ENCODE peak calls at places on chromosomes 7 and 10, in four cellular contexts. One of them, this sample, is unnamed.

GRCh38 chr7:33091111-33091531 is 18.1 kb downstream of the RP9 start:
- DNase-seq in mesendoderm: no peak
- DNase-seq in H9: no peak
- DNase-seq in IMR-90: peak; percentile 74
- DNase-seq in this sample: no peak

GRCh38 chr7:1914321-1914720 is 244.2 kb downstream of the ELFN1 start:
- DNase-seq in mesendoderm: no peak
- DNase-seq in H9: no peak
- DNase-seq in IMR-90: no peak
- DNase-seq in this sample: no peak

GRCh38 chr7:144632724-144633123 is 203.1 kb downstream of the TPK1 start:
- DNase-seq in mesendoderm: no peak
- DNase-seq in H9: no peak
- DNase-seq in IMR-90: no peak
- DNase-seq in this sample: no peak

GRCh38 chr10:86594535-86594934 is 59.8 kb upstream of the OPN4 start:
- DNase-seq in mesendoderm: peak; percentile 51
- DNase-seq in H9: no peak
- DNase-seq in IMR-90: peak; percentile 60
- DNase-seq in this sample: no peak

GRCh38 chr10:15324611-15325010 is 46.5 kb downstream of the FAM171A1 start:
- DNase-seq in mesendoderm: no peak
- DNase-seq in H9: no peak
- DNase-seq in IMR-90: no peak
- DNase-seq in this sample: no peak

GRCh38 chr10:49177391-49178355 is 10.5 kb downstream of the TMEM273 start:
- DNase-seq in mesendoderm: no peak
- DNase-seq in H9: no peak
- DNase-seq in IMR-90: peak; percentile 96
- DNase-seq in this sample: no peak

GRCh38 chr7:73606801-73607691 is 17.3 kb downstream of the MLXIPL start:
- DNase-seq in mesendoderm: peak; percentile 67
- DNase-seq in H9: peak; percentile 85
- DNase-seq in IMR-90: peak; percentile 10
- DNase-seq in this sample: no peak

GRCh38 chr10:130042386-130042785 is 68.2 kb downstream of the C10orf143 start:
- DNase-seq in mesendoderm: no peak
- DNase-seq in H9: no peak
- DNase-seq in IMR-90: no peak
- DNase-seq in this sample: peak; percentile 38

GRCh38 chr10:24806262-24806661 is 82.6 kb upstream of the ARHGAP21 start:
- DNase-seq in mesendoderm: no peak
- DNase-seq in H9: no peak
- DNase-seq in IMR-90: no peak
- DNase-seq in this sample: no peak

GRCh38 chr10:15353471-15353870 is 17.6 kb downstream of the FAM171A1 start:
- DNase-seq in mesendoderm: no peak
- DNase-seq in H9: no peak
- DNase-seq in IMR-90: no peak
- DNase-seq in this sample: no peak

GRCh38 chr7:152144557-152145245 is 119.2 kb downstream of the GALNT11 start:
- DNase-seq in mesendoderm: no peak
- DNase-seq in H9: no peak
- DNase-seq in IMR-90: no peak
- DNase-seq in this sample: no peak

GRCh38 chr10:77939561-77940001 is 13.0 kb upstream of the DLG5 start:
- DNase-seq in mesendoderm: peak; percentile 71
- DNase-seq in H9: no peak
- DNase-seq in IMR-90: peak; percentile 76
- DNase-seq in this sample: no peak

GRCh38 chr7:1323178-1324027 is 90.7 kb downstream of the UNCX start:
- DNase-seq in mesendoderm: no peak
- DNase-seq in H9: no peak
- DNase-seq in IMR-90: no peak
- DNase-seq in this sample: no peak

GRCh38 chr7:132972745-132973144 is 109.1 kb downstream of the CHCHD3 start:
- DNase-seq in mesendoderm: no peak
- DNase-seq in H9: no peak
- DNase-seq in IMR-90: no peak
- DNase-seq in this sample: no peak

GRCh38 chr7:92955081-92955480 is 118.7 kb upstream of the CDK6 start:
- DNase-seq in mesendoderm: peak; percentile 44
- DNase-seq in H9: no peak
- DNase-seq in IMR-90: no peak
- DNase-seq in this sample: no peak

GRCh38 chr10:90222939-90223338 is 521.5 kb downstream of the KIF20B start:
- DNase-seq in mesendoderm: peak; percentile 75
- DNase-seq in H9: no peak
- DNase-seq in IMR-90: no peak
- DNase-seq in this sample: no peak

GRCh38 chr10:69729326-69730048 is 72.2 kb upstream of the COL13A1 start:
- DNase-seq in mesendoderm: no peak
- DNase-seq in H9: no peak
- DNase-seq in IMR-90: no peak
- DNase-seq in this sample: no peak

GRCh38 chr7:20514364-20514763 is 101.1 kb upstream of the ABCB5 start:
- DNase-seq in mesendoderm: no peak
- DNase-seq in H9: no peak
- DNase-seq in IMR-90: no peak
- DNase-seq in this sample: no peak

GRCh38 chr10:124999433-125000365 is 57.8 kb downstream of the ZRANB1 start:
- DNase-seq in mesendoderm: no peak
- DNase-seq in H9: no peak
- DNase-seq in IMR-90: peak; percentile 92
- DNase-seq in this sample: no peak

GRCh38 chr10:121098231-121098630 is 247.1 kb downstream of the WDR11 start:
- DNase-seq in mesendoderm: no peak
- DNase-seq in H9: no peak
- DNase-seq in IMR-90: no peak
- DNase-seq in this sample: no peak

GRCh38 chr7:894927-895450 is 18.6 kb downstream of the GET4 start:
- DNase-seq in mesendoderm: no peak
- DNase-seq in H9: no peak
- DNase-seq in IMR-90: no peak
- DNase-seq in this sample: no peak

GRCh38 chr10:75538144-75538543 is 106.7 kb downstream of the LRMDA start:
- DNase-seq in mesendoderm: no peak
- DNase-seq in H9: peak; percentile 66
- DNase-seq in IMR-90: no peak
- DNase-seq in this sample: peak; percentile 47

GRCh38 chr10:75541411-75541810 is 110.0 kb downstream of the LRMDA start:
- DNase-seq in mesendoderm: no peak
- DNase-seq in H9: no peak
- DNase-seq in IMR-90: no peak
- DNase-seq in this sample: no peak

GRCh38 chr10:75542902-75543301 is 111.5 kb downstream of the LRMDA start:
- DNase-seq in mesendoderm: peak; percentile 21
- DNase-seq in H9: peak; percentile 41
- DNase-seq in IMR-90: no peak
- DNase-seq in this sample: no peak

GRCh38 chr10:75542084-75542483 is 110.7 kb downstream of the LRMDA start:
- DNase-seq in mesendoderm: no peak
- DNase-seq in H9: no peak
- DNase-seq in IMR-90: no peak
- DNase-seq in this sample: no peak

GRCh38 chr10:75540357-75541335 is 109.2 kb downstream of the LRMDA start:
- DNase-seq in mesendoderm: no peak
- DNase-seq in H9: no peak
- DNase-seq in IMR-90: no peak
- DNase-seq in this sample: no peak
- H4K5ac ChIP-seq in mesendoderm: no peak overlapping the region
- H4K5ac ChIP-seq in H9: no peak overlapping the region
- H4K5ac ChIP-seq in IMR-90: no peak overlapping the region
- H4K5ac ChIP-seq in this sample: no peak overlapping the region

DNA sequence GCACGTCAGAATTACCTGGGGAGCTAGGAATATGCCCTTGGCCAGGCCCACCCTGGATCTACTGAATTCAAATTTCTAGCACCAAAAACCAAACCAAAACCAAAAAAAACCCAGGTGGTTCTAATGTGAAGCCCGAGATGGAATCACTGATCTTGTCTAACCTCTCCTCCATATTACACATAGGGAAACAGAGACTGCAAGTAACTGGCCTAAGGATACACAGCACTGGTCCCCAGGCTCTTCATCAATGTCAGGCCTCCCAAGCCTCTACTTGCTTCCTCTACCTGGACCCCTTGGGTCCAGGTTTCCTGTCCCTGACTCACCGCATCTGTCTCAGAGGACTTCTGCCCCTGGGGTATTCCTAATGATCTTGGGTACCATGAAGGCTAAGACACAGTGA is 30.7 kb downstream of the ZCCHC24 start:
- DNase-seq in mesendoderm: no peak
- DNase-seq in H9: no peak
- DNase-seq in IMR-90: no peak
- DNase-seq in this sample: no peak
- H4K5ac ChIP-seq in mesendoderm: no peak overlapping the region
- H4K5ac ChIP-seq in H9: no peak overlapping the region
- H4K5ac ChIP-seq in IMR-90: no peak overlapping the region
- H4K5ac ChIP-seq in this sample: no peak overlapping the region

GRCh38 chr10:133197786-133198185 is 32.2 kb upstream of the UTF1 start:
- DNase-seq in mesendoderm: no peak
- DNase-seq in H9: no peak
- DNase-seq in IMR-90: no peak
- DNase-seq in this sample: no peak
- H4K5ac ChIP-seq in mesendoderm: no peak overlapping the region
- H4K5ac ChIP-seq in H9: no peak overlapping the region
- H4K5ac ChIP-seq in IMR-90: no peak overlapping the region
- H4K5ac ChIP-seq in this sample: no peak overlapping the region

DNA sequence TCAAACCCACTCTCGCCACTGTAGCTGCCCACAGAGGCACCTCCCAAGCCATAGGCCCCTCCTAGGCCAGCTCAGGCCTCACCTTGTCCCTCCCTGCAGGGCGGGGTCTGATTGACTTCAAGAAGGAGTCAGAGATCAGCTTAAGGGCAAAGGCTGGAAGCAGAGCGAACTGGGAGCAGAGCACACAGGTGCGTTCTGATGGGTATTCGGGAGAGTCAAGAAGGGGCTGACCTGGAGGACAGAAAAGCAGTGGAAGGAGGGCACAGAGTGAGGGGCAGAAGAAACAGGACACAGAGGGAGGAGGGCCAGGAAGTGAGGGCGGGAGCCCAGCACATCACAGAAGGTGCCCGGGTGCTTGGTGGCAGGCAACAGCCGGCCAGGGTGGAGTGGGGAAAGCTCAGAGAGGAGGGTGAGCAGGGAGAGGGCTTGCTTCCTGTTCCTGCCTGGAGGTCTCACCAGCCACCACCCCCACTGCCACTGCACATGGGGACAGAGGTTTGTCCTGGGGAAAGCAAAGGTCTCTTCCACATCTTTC is at the start of gene AOC1:
- DNase-seq in mesendoderm: no peak
- DNase-seq in H9: peak; percentile 48
- DNase-seq in IMR-90: no peak
- DNase-seq in this sample: peak; percentile 47
- H4K5ac ChIP-seq in mesendoderm: no peak within 1 kb of the TSS
- H4K5ac ChIP-seq in H9: no peak within 1 kb of the TSS
- H4K5ac ChIP-seq in IMR-90: no peak within 1 kb of the TSS
- H4K5ac ChIP-seq in this sample: no peak within 1 kb of the TSS

This sample was measured in H1.